ENCODE peak calls at places on chromosomes 5 and 9, in seven cellular contexts. One of them, this sample, is unnamed.

GRCh38 chr9:135070198-135070951 is 17.1 kb upstream of the OLFM1 start:
- DNase-seq in RWPE1: no peak
- DNase-seq in coronary artery: peak; percentile 62
- DNase-seq in fibroblast of pulmonary artery: no peak
- DNase-seq in kidney epithelial cell: no peak
- DNase-seq in A549: no peak
- DNase-seq in astrocyte: no peak
- DNase-seq in this sample: no peak

GRCh38 chr5:132098151-132098594 is 24.6 kb downstream of the CSF2 start:
- DNase-seq in A549: no peak
- DNase-seq in astrocyte: peak; percentile 69
- DNase-seq in RWPE1: no peak
- DNase-seq in kidney epithelial cell: no peak
- DNase-seq in coronary artery: no peak
- DNase-seq in fibroblast of pulmonary artery: no peak
- DNase-seq in this sample: no peak

GRCh38 chr9:3511537-3511936 is 14.3 kb downstream of the RFX3 start:
- DNase-seq in kidney epithelial cell: no peak
- DNase-seq in RWPE1: no peak
- DNase-seq in astrocyte: no peak
- DNase-seq in fibroblast of pulmonary artery: no peak
- DNase-seq in A549: peak; percentile 69
- DNase-seq in coronary artery: no peak
- DNase-seq in this sample: no peak

GRCh38 chr5:153748823-153749222 is 258.4 kb downstream of the GRIA1 start:
- DNase-seq in A549: no peak
- DNase-seq in kidney epithelial cell: no peak
- DNase-seq in astrocyte: no peak
- DNase-seq in coronary artery: no peak
- DNase-seq in RWPE1: no peak
- DNase-seq in fibroblast of pulmonary artery: no peak
- DNase-seq in this sample: no peak

GRCh38 chr5:94376672-94377345 is 241.6 kb downstream of the KIAA0825 start:
- DNase-seq in kidney epithelial cell: no peak
- DNase-seq in A549: no peak
- DNase-seq in coronary artery: no peak
- DNase-seq in fibroblast of pulmonary artery: no peak
- DNase-seq in RWPE1: no peak
- DNase-seq in astrocyte: no peak
- DNase-seq in this sample: no peak

GRCh38 chr9:129697111-129697955 is 31.9 kb downstream of the PRRX2 start:
- DNase-seq in fibroblast of pulmonary artery: peak; percentile 52
- DNase-seq in astrocyte: peak; percentile 53
- DNase-seq in A549: peak; percentile 44
- DNase-seq in kidney epithelial cell: no peak
- DNase-seq in coronary artery: peak; percentile 87
- DNase-seq in RWPE1: peak; percentile 70
- DNase-seq in this sample: peak; percentile 55

GRCh38 chr5:150523472-150524350 is 15.8 kb downstream of the NDST1 start:
- DNase-seq in coronary artery: no peak
- DNase-seq in A549: peak; percentile 87
- DNase-seq in kidney epithelial cell: no peak
- DNase-seq in RWPE1: peak; percentile 65
- DNase-seq in fibroblast of pulmonary artery: peak; percentile 87
- DNase-seq in astrocyte: peak; percentile 59
- DNase-seq in this sample: peak; percentile 81

GRCh38 chr9:89923961-89924504 is 319.2 kb downstream of the GADD45G start:
- DNase-seq in A549: no peak
- DNase-seq in RWPE1: peak; percentile 23
- DNase-seq in fibroblast of pulmonary artery: no peak
- DNase-seq in kidney epithelial cell: no peak
- DNase-seq in coronary artery: no peak
- DNase-seq in astrocyte: peak; percentile 33
- DNase-seq in this sample: peak; percentile 8

GRCh38 chr9:926976-927375 is 49.5 kb upstream of the DMRT3 start:
- DNase-seq in coronary artery: no peak
- DNase-seq in A549: no peak
- DNase-seq in astrocyte: no peak
- DNase-seq in RWPE1: no peak
- DNase-seq in kidney epithelial cell: no peak
- DNase-seq in fibroblast of pulmonary artery: no peak
- DNase-seq in this sample: no peak

GRCh38 chr9:922731-923130 is 53.7 kb upstream of the DMRT3 start:
- DNase-seq in kidney epithelial cell: no peak
- DNase-seq in fibroblast of pulmonary artery: no peak
- DNase-seq in astrocyte: no peak
- DNase-seq in RWPE1: no peak
- DNase-seq in A549: no peak
- DNase-seq in coronary artery: no peak
- DNase-seq in this sample: no peak

GRCh38 chr9:929719-930118 is 46.7 kb upstream of the DMRT3 start:
- DNase-seq in kidney epithelial cell: no peak
- DNase-seq in RWPE1: no peak
- DNase-seq in A549: no peak
- DNase-seq in astrocyte: no peak
- DNase-seq in fibroblast of pulmonary artery: no peak
- DNase-seq in coronary artery: no peak
- DNase-seq in this sample: no peak

GRCh38 chr9:933356-933755 is 43.1 kb upstream of the DMRT3 start:
- DNase-seq in astrocyte: no peak
- DNase-seq in coronary artery: no peak
- DNase-seq in fibroblast of pulmonary artery: no peak
- DNase-seq in RWPE1: no peak
- DNase-seq in kidney epithelial cell: no peak
- DNase-seq in A549: no peak
- DNase-seq in this sample: no peak

GRCh38 chr9:928363-929042 is 48.0 kb upstream of the DMRT3 start:
- DNase-seq in astrocyte: no peak
- DNase-seq in fibroblast of pulmonary artery: peak; percentile 1
- DNase-seq in kidney epithelial cell: peak; percentile 23
- DNase-seq in coronary artery: no peak
- DNase-seq in RWPE1: peak; percentile 5
- DNase-seq in A549: peak; percentile 48
- DNase-seq in this sample: peak; percentile 39
- TF ChIP-seq CTCF in astrocyte: peak; percentile 9
- TF ChIP-seq CTCF in fibroblast of pulmonary artery: peak; percentile 37
- TF ChIP-seq CTCF in kidney epithelial cell: peak; percentile 75
- TF ChIP-seq CTCF in coronary artery: no peak
- TF ChIP-seq CTCF in RWPE1: peak; percentile 21
- TF ChIP-seq CTCF in A549: peak; percentile 35
- TF ChIP-seq CTCF in this sample: peak; percentile 26

GRCh38 chr5:36393656-36394438 is 92.1 kb upstream of the RANBP3L start:
- DNase-seq in A549: no peak
- DNase-seq in astrocyte: no peak
- DNase-seq in kidney epithelial cell: no peak
- DNase-seq in fibroblast of pulmonary artery: no peak
- DNase-seq in coronary artery: no peak
- DNase-seq in RWPE1: no peak
- DNase-seq in this sample: no peak

GRCh38 chr5:36389245-36389644 is 87.5 kb upstream of the RANBP3L start:
- DNase-seq in fibroblast of pulmonary artery: peak; percentile 53
- DNase-seq in astrocyte: no peak
- DNase-seq in A549: no peak
- DNase-seq in RWPE1: no peak
- DNase-seq in kidney epithelial cell: no peak
- DNase-seq in coronary artery: no peak
- DNase-seq in this sample: no peak

GRCh38 chr5:36392818-36393217 is 91.1 kb upstream of the RANBP3L start:
- DNase-seq in RWPE1: no peak
- DNase-seq in fibroblast of pulmonary artery: peak; percentile 55
- DNase-seq in astrocyte: peak; percentile 61
- DNase-seq in A549: no peak
- DNase-seq in coronary artery: no peak
- DNase-seq in kidney epithelial cell: no peak
- DNase-seq in this sample: peak; percentile 64

GRCh38 chr5:36390640-36391039 is 88.9 kb upstream of the RANBP3L start:
- DNase-seq in coronary artery: no peak
- DNase-seq in kidney epithelial cell: no peak
- DNase-seq in fibroblast of pulmonary artery: no peak
- DNase-seq in A549: no peak
- DNase-seq in RWPE1: no peak
- DNase-seq in astrocyte: no peak
- DNase-seq in this sample: no peak

DNA sequence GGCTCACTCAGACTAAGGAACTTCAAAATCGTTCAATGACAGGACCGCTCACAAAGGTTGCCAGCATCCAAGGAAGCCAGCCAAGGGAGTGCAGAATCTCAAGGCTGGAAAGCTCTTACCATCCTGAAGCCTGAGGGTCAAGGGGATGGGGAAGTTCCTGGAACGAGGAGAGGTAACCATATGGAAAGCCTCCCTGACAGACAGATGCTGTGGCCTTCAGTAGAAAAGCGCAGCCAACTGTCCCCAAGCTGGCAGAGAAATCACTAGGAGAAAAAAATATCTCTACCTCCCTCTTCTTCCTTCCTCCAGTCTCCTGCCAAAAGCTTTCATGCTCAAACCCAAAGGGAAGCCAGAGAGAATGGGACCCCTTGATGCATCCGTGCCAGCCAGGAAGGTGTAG is 90.5 kb upstream of the RANBP3L start:
- DNase-seq in RWPE1: no peak
- DNase-seq in astrocyte: no peak
- DNase-seq in coronary artery: no peak
- DNase-seq in kidney epithelial cell: no peak
- DNase-seq in fibroblast of pulmonary artery: no peak
- DNase-seq in A549: no peak
- DNase-seq in this sample: no peak
- TF ChIP-seq CTCF in RWPE1: no peak
- TF ChIP-seq CTCF in astrocyte: no peak
- TF ChIP-seq CTCF in coronary artery: no peak
- TF ChIP-seq CTCF in kidney epithelial cell: no peak
- TF ChIP-seq CTCF in fibroblast of pulmonary artery: no peak
- TF ChIP-seq CTCF in A549: no peak
- TF ChIP-seq CTCF in this sample: no peak

GRCh38 chr5:103476776-103477175 is 85.8 kb downstream of the NUDT12 start:
- DNase-seq in coronary artery: no peak
- DNase-seq in kidney epithelial cell: no peak
- DNase-seq in fibroblast of pulmonary artery: no peak
- DNase-seq in astrocyte: no peak
- DNase-seq in A549: no peak
- DNase-seq in RWPE1: no peak
- DNase-seq in this sample: no peak

GRCh38 chr5:103473725-103474124 is 88.9 kb downstream of the NUDT12 start:
- DNase-seq in RWPE1: no peak
- DNase-seq in fibroblast of pulmonary artery: peak; percentile 87
- DNase-seq in coronary artery: no peak
- DNase-seq in astrocyte: no peak
- DNase-seq in A549: no peak
- DNase-seq in kidney epithelial cell: no peak
- DNase-seq in this sample: peak; percentile 60

GRCh38 chr5:103475629-103476240 is 86.9 kb downstream of the NUDT12 start:
- DNase-seq in RWPE1: peak; percentile 55
- DNase-seq in A549: peak; percentile 50
- DNase-seq in astrocyte: peak; percentile 17
- DNase-seq in kidney epithelial cell: no peak
- DNase-seq in fibroblast of pulmonary artery: peak; percentile 78
- DNase-seq in coronary artery: no peak
- DNase-seq in this sample: peak; percentile 59

GRCh38 chr5:103472820-103473219 is 89.8 kb downstream of the NUDT12 start:
- DNase-seq in kidney epithelial cell: no peak
- DNase-seq in astrocyte: peak; percentile 76
- DNase-seq in A549: peak; percentile 55
- DNase-seq in fibroblast of pulmonary artery: peak; percentile 83
- DNase-seq in RWPE1: no peak
- DNase-seq in coronary artery: no peak
- DNase-seq in this sample: peak; percentile 57

DNA sequence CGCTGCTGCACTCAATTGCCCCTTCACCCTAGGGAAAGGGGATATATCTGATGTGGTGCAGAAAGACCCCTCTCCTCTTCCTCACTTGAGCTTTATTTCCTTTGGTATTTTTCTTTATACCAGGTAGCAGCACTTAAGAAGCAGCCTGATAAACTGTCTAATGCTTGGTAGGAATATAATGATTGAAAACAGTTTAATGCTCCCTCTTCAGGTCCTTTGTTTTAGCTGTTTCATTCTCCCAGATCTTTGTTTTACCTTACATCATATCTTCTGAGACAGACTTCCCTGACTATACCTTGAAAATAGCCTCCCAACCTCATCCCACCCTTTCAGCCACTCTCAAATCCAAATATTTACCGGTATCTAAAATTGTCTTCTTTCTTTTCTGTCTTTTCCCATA is 87.9 kb downstream of the NUDT12 start:
- DNase-seq in coronary artery: no peak
- DNase-seq in fibroblast of pulmonary artery: peak; percentile 31
- DNase-seq in astrocyte: no peak
- DNase-seq in A549: no peak
- DNase-seq in kidney epithelial cell: no peak
- DNase-seq in RWPE1: no peak
- DNase-seq in this sample: no peak
- TF ChIP-seq CTCF in coronary artery: no peak
- TF ChIP-seq CTCF in fibroblast of pulmonary artery: peak; percentile 14
- TF ChIP-seq CTCF in astrocyte: no peak
- TF ChIP-seq CTCF in A549: no peak
- TF ChIP-seq CTCF in kidney epithelial cell: no peak
- TF ChIP-seq CTCF in RWPE1: no peak
- TF ChIP-seq CTCF in this sample: no peak

GRCh38 chr5:163580516-163580915 is 75.1 kb downstream of the MAT2B start:
- DNase-seq in coronary artery: no peak
- DNase-seq in A549: no peak
- DNase-seq in RWPE1: no peak
- DNase-seq in kidney epithelial cell: no peak
- DNase-seq in fibroblast of pulmonary artery: no peak
- DNase-seq in astrocyte: no peak
- DNase-seq in this sample: no peak

GRCh38 chr5:163579729-163580128 is 74.3 kb downstream of the MAT2B start:
- DNase-seq in astrocyte: no peak
- DNase-seq in RWPE1: no peak
- DNase-seq in coronary artery: no peak
- DNase-seq in A549: no peak
- DNase-seq in fibroblast of pulmonary artery: no peak
- DNase-seq in kidney epithelial cell: no peak
- DNase-seq in this sample: no peak

GRCh38 chr5:163586431-163587033 is 81.1 kb downstream of the MAT2B start:
- DNase-seq in astrocyte: peak; percentile 54
- DNase-seq in RWPE1: no peak
- DNase-seq in A549: no peak
- DNase-seq in fibroblast of pulmonary artery: no peak
- DNase-seq in kidney epithelial cell: no peak
- DNase-seq in coronary artery: no peak
- DNase-seq in this sample: no peak

GRCh38 chr5:163585206-163585605 is 79.8 kb downstream of the MAT2B start:
- DNase-seq in RWPE1: no peak
- DNase-seq in coronary artery: no peak
- DNase-seq in kidney epithelial cell: peak; percentile 25
- DNase-seq in astrocyte: peak; percentile 87
- DNase-seq in fibroblast of pulmonary artery: no peak
- DNase-seq in A549: no peak
- DNase-seq in this sample: no peak
- TF ChIP-seq CTCF in RWPE1: no peak
- TF ChIP-seq CTCF in coronary artery: no peak
- TF ChIP-seq CTCF in kidney epithelial cell: no peak
- TF ChIP-seq CTCF in astrocyte: no peak
- TF ChIP-seq CTCF in fibroblast of pulmonary artery: no peak
- TF ChIP-seq CTCF in A549: no peak
- TF ChIP-seq CTCF in this sample: no peak